ENCODE peak calls at places on chromosomes 11 and 22, in eight cellular contexts. H, C, B, M, V, O, P and Z are unnamed samples.

GRCh38 chr22:43129426-43130425 is 13.5 kb downstream of the MCAT start:
- DNase-seq in H (no peak), C (no peak), B (no peak), M (no peak), V (no peak), O (no peak), P (no peak), Z (no peak)

GRCh38 chr11:35539781-35540281 is 14.4 kb upstream of the PAMR1 start:
- DNase-seq in H (peak), C (no peak), B (no peak), M (peak), V (no peak), O (no peak), P (no peak), Z (no peak)

GRCh38 chr11:61306221-61306620 is 11.1 kb upstream of the VWCE start:
- DNase-seq in H (no peak), C (no peak), B (no peak), M (no peak), V (no peak), O (no peak), P (no peak), Z (no peak)

GRCh38 chr11:31102875-31103274 is 266.7 kb downstream of the DCDC1 start:
- DNase-seq in H (no peak), C (no peak), B (no peak), M (no peak), V (no peak), O (no peak), P (no peak), Z (no peak)

GRCh38 chr11:64144587-64145295 is 21.2 kb downstream of the MACROD1 start:
- DNase-seq in H (no peak), C (no peak), B (no peak), M (no peak), V (no peak), O (no peak), P (no peak), Z (peak)

GRCh38 chr22:32979606-32980005 is 78.6 kb downstream of the SYN3 start:
- DNase-seq in H (no peak), C (peak), B (no peak), M (no peak), V (no peak), O (no peak), P (no peak), Z (no peak)

GRCh38 chr22:44975444-44976262 is 34.2 kb downstream of the PHF21B start:
- DNase-seq in H (peak), C (peak), B (peak), M (peak), V (peak), O (peak), P (peak), Z (peak)

GRCh38 chr11:113014262-113014661 is 53.0 kb downstream of the NCAM1 start:
- DNase-seq in H (no peak), C (no peak), B (no peak), M (no peak), V (no peak), O (no peak), P (no peak), Z (peak)

GRCh38 chr11:65965986-65966762 is 4.6 kb downstream of the SART1 start:
- DNase-seq in H (no peak), C (no peak), B (no peak), M (no peak), V (no peak), O (no peak), P (no peak), Z (no peak)

GRCh38 chr22:45731798-45732495 is 60.3 kb downstream of the ATXN10 start:
- DNase-seq in H (no peak), C (peak), B (peak), M (no peak), V (no peak), O (no peak), P (no peak), Z (no peak)

GRCh38 chr11:95156133-95156731 is 66.6 kb downstream of the ENDOD1 start:
- DNase-seq in H (no peak), C (no peak), B (peak), M (no peak), V (no peak), O (no peak), P (no peak), Z (no peak)

GRCh38 chr11:15852179-15852578 is 504.2 kb downstream of the SOX6 start:
- DNase-seq in H (peak), C (peak), B (peak), M (peak), V (no peak), O (no peak), P (no peak), Z (no peak)

GRCh38 chr11:77038825-77039326 is 4.7 kb downstream of the B3GNT6 start:
- DNase-seq in H (no peak), C (no peak), B (no peak), M (no peak), V (no peak), O (no peak), P (no peak), Z (no peak)

GRCh38 chr11:27720277-27720830 is 20.1 kb upstream of the BDNF start:
- DNase-seq in H (no peak), C (peak), B (peak), M (peak), V (no peak), O (no peak), P (no peak), Z (peak)

GRCh38 chr11:61817471-61818202 is 834 bp upstream of the FADS1 start:
- DNase-seq in H (no peak), C (no peak), B (no peak), M (no peak), V (no peak), O (no peak), P (no peak), Z (no peak)

GRCh38 chr22:38733329-38734202 is 22.2 kb downstream of the SUN2 start:
- DNase-seq in H (peak), C (peak), B (peak), M (peak), V (no peak), O (peak), P (no peak), Z (peak)

GRCh38 chr22:48382197-48382596 is 1445.5 kb downstream of the BRD1 start:
- DNase-seq in H (no peak), C (no peak), B (no peak), M (no peak), V (no peak), O (no peak), P (no peak), Z (no peak)

GRCh38 chr11:47907499-47907898 is 59.3 kb upstream of the NUP160 start:
- DNase-seq in H (no peak), C (no peak), B (no peak), M (no peak), V (no peak), O (no peak), P (no peak), Z (no peak)

GRCh38 chr11:15379483-15379882 is 264.8 kb downstream of the INSC start:
- DNase-seq in H (no peak), C (no peak), B (no peak), M (no peak), V (no peak), O (no peak), P (no peak), Z (no peak)

GRCh38 chr11:68264741-68265540 is 6.8 kb downstream of the C11orf24 start:
- DNase-seq in H (no peak), C (no peak), B (no peak), M (no peak), V (no peak), O (no peak), P (no peak), Z (no peak)

GRCh38 chr11:721913-722811 is 16.1 kb downstream of the EPS8L2 start:
- DNase-seq in H (no peak), C (no peak), B (peak), M (peak), V (no peak), O (peak), P (no peak), Z (peak)

GRCh38 chr11:115330693-115331482 is 173.3 kb downstream of the CADM1 start:
- DNase-seq in H (no peak), C (no peak), B (peak), M (no peak), V (no peak), O (no peak), P (no peak), Z (no peak)

GRCh38 chr11:3947084-3947483 is 91.6 kb downstream of the STIM1 start:
- DNase-seq in H (no peak), C (no peak), B (no peak), M (no peak), V (peak), O (peak), P (no peak), Z (no peak)

GRCh38 chr22:29157759-29158535 is 47.7 kb upstream of the EMID1 start:
- DNase-seq in H (no peak), C (peak), B (peak), M (no peak), V (no peak), O (no peak), P (no peak), Z (no peak)